ENCODE peak calls at places on chromosomes 5 and 9, in nine cellular contexts. One of them, this sample, is unnamed.

GRCh38 chr5:67291671-67292070 is 95.1 kb upstream of the CD180 start:
- DNase-seq in naive thymus-derived CD8-positive, alpha-beta T cell: no peak
- DNase-seq in EL: no peak
- DNase-seq in activated naive CD4-positive, alpha-beta T cell: no peak
- DNase-seq in cardiac fibroblast: no peak
- DNase-seq in mesendoderm: no peak
- DNase-seq in stimulated activated CD8-positive, alpha-beta memory T cell treated with anti-CD3 and anti-CD28 coated beads, Interleukin-4, amount 100 ng/mL, for 1 hour: no peak
- DNase-seq in AG08396: no peak
- DNase-seq in HCT116: no peak
- DNase-seq in this sample: no peak

GRCh38 chr9:83336696-83337095 is 201.5 kb downstream of the FRMD3 start:
- DNase-seq in naive thymus-derived CD8-positive, alpha-beta T cell: no peak
- DNase-seq in EL: peak; percentile 5
- DNase-seq in activated naive CD4-positive, alpha-beta T cell: no peak
- DNase-seq in cardiac fibroblast: no peak
- DNase-seq in mesendoderm: peak; percentile 24
- DNase-seq in stimulated activated CD8-positive, alpha-beta memory T cell treated with anti-CD3 and anti-CD28 coated beads, Interleukin-4, amount 100 ng/mL, for 1 hour: no peak
- DNase-seq in AG08396: no peak
- DNase-seq in HCT116: no peak
- DNase-seq in this sample: no peak

GRCh38 chr5:43020294-43020711 is 19.8 kb downstream of the ANXA2R start:
- DNase-seq in naive thymus-derived CD8-positive, alpha-beta T cell: no peak
- DNase-seq in EL: no peak
- DNase-seq in activated naive CD4-positive, alpha-beta T cell: no peak
- DNase-seq in cardiac fibroblast: peak; percentile 55
- DNase-seq in mesendoderm: peak; percentile 67
- DNase-seq in stimulated activated CD8-positive, alpha-beta memory T cell treated with anti-CD3 and anti-CD28 coated beads, Interleukin-4, amount 100 ng/mL, for 1 hour: no peak
- DNase-seq in AG08396: no peak
- DNase-seq in HCT116: no peak
- DNase-seq in this sample: peak; percentile 13

GRCh38 chr5:150068472-150068871 is 17.9 kb downstream of the CSF1R start:
- DNase-seq in naive thymus-derived CD8-positive, alpha-beta T cell: no peak
- DNase-seq in EL: peak; percentile 33
- DNase-seq in activated naive CD4-positive, alpha-beta T cell: no peak
- DNase-seq in cardiac fibroblast: peak; percentile 26
- DNase-seq in mesendoderm: no peak
- DNase-seq in stimulated activated CD8-positive, alpha-beta memory T cell treated with anti-CD3 and anti-CD28 coated beads, Interleukin-4, amount 100 ng/mL, for 1 hour: no peak
- DNase-seq in AG08396: no peak
- DNase-seq in HCT116: no peak
- DNase-seq in this sample: no peak

GRCh38 chr9:70761139-70761538 is 346.7 kb upstream of the KLF9 start:
- DNase-seq in naive thymus-derived CD8-positive, alpha-beta T cell: no peak
- DNase-seq in EL: no peak
- DNase-seq in activated naive CD4-positive, alpha-beta T cell: no peak
- DNase-seq in cardiac fibroblast: peak; percentile 5
- DNase-seq in mesendoderm: no peak
- DNase-seq in stimulated activated CD8-positive, alpha-beta memory T cell treated with anti-CD3 and anti-CD28 coated beads, Interleukin-4, amount 100 ng/mL, for 1 hour: no peak
- DNase-seq in AG08396: no peak
- DNase-seq in HCT116: no peak
- DNase-seq in this sample: no peak

GRCh38 chr9:89022071-89022721 is 30.9 kb downstream of the S1PR3 start:
- DNase-seq in naive thymus-derived CD8-positive, alpha-beta T cell: no peak
- DNase-seq in EL: no peak
- DNase-seq in activated naive CD4-positive, alpha-beta T cell: no peak
- DNase-seq in cardiac fibroblast: peak; percentile 88
- DNase-seq in mesendoderm: peak; percentile 68
- DNase-seq in stimulated activated CD8-positive, alpha-beta memory T cell treated with anti-CD3 and anti-CD28 coated beads, Interleukin-4, amount 100 ng/mL, for 1 hour: no peak
- DNase-seq in AG08396: no peak
- DNase-seq in HCT116: no peak
- DNase-seq in this sample: no peak

GRCh38 chr5:180161420-180162303 is 47.3 kb downstream of the RASGEF1C start:
- DNase-seq in naive thymus-derived CD8-positive, alpha-beta T cell: no peak
- DNase-seq in EL: no peak
- DNase-seq in activated naive CD4-positive, alpha-beta T cell: no peak
- DNase-seq in cardiac fibroblast: no peak
- DNase-seq in mesendoderm: peak; percentile 37
- DNase-seq in stimulated activated CD8-positive, alpha-beta memory T cell treated with anti-CD3 and anti-CD28 coated beads, Interleukin-4, amount 100 ng/mL, for 1 hour: no peak
- DNase-seq in AG08396: no peak
- DNase-seq in HCT116: no peak
- DNase-seq in this sample: no peak

GRCh38 chr9:104772707-104773106 is 8.8 kb downstream of the NIPSNAP3B start:
- DNase-seq in naive thymus-derived CD8-positive, alpha-beta T cell: no peak
- DNase-seq in EL: no peak
- DNase-seq in activated naive CD4-positive, alpha-beta T cell: no peak
- DNase-seq in cardiac fibroblast: peak; percentile 42
- DNase-seq in mesendoderm: no peak
- DNase-seq in stimulated activated CD8-positive, alpha-beta memory T cell treated with anti-CD3 and anti-CD28 coated beads, Interleukin-4, amount 100 ng/mL, for 1 hour: no peak
- DNase-seq in AG08396: no peak
- DNase-seq in HCT116: no peak
- DNase-seq in this sample: no peak

GRCh38 chr5:140833993-140834392 is at the start of gene PCDHA7:
- DNase-seq in naive thymus-derived CD8-positive, alpha-beta T cell: no peak
- DNase-seq in EL: peak; percentile 20
- DNase-seq in activated naive CD4-positive, alpha-beta T cell: no peak
- DNase-seq in cardiac fibroblast: peak; percentile 24
- DNase-seq in mesendoderm: no peak
- DNase-seq in stimulated activated CD8-positive, alpha-beta memory T cell treated with anti-CD3 and anti-CD28 coated beads, Interleukin-4, amount 100 ng/mL, for 1 hour: no peak
- DNase-seq in AG08396: peak; percentile 26
- DNase-seq in HCT116: no peak
- DNase-seq in this sample: no peak

GRCh38 chr5:35860686-35861085 is 4.0 kb downstream of the IL7R start:
- DNase-seq in naive thymus-derived CD8-positive, alpha-beta T cell: no peak
- DNase-seq in EL: peak; percentile 55
- DNase-seq in activated naive CD4-positive, alpha-beta T cell: no peak
- DNase-seq in cardiac fibroblast: no peak
- DNase-seq in mesendoderm: no peak
- DNase-seq in stimulated activated CD8-positive, alpha-beta memory T cell treated with anti-CD3 and anti-CD28 coated beads, Interleukin-4, amount 100 ng/mL, for 1 hour: no peak
- DNase-seq in AG08396: no peak
- DNase-seq in HCT116: no peak
- DNase-seq in this sample: no peak

GRCh38 chr5:141223112-141223783 is at the start of gene PCDHB14:
- DNase-seq in naive thymus-derived CD8-positive, alpha-beta T cell: no peak
- DNase-seq in EL: peak; percentile 60
- DNase-seq in activated naive CD4-positive, alpha-beta T cell: no peak
- DNase-seq in cardiac fibroblast: peak; percentile 41
- DNase-seq in mesendoderm: peak; percentile 86
- DNase-seq in stimulated activated CD8-positive, alpha-beta memory T cell treated with anti-CD3 and anti-CD28 coated beads, Interleukin-4, amount 100 ng/mL, for 1 hour: no peak
- DNase-seq in AG08396: peak; percentile 50
- DNase-seq in HCT116: peak; percentile 38
- DNase-seq in this sample: no peak

This sample was measured in effector CD8-positive, alpha-beta T cell.